ENCODE peak calls at places on chromosomes 3 and 15, in four cellular contexts. One of them, this sample, is unnamed.

GRCh38 chr3:861721-862120 is 231.1 kb upstream of the CNTN6 start:
- DNase-seq in IMR-90: no peak
- DNase-seq in H9: no peak
- DNase-seq in H1: no peak
- DNase-seq in this sample: no peak

GRCh38 chr15:55766676-55767075 is 23.7 kb upstream of the PRTG start:
- DNase-seq in IMR-90: no peak
- DNase-seq in H9: no peak
- DNase-seq in H1: no peak
- DNase-seq in this sample: no peak

GRCh38 chr15:40106203-40107161 is 2.2 kb downstream of the BMF start:
- DNase-seq in IMR-90: peak; percentile 49
- DNase-seq in H9: peak; percentile 91
- DNase-seq in H1: peak; percentile 83
- DNase-seq in this sample: peak; percentile 98

GRCh38 chr15:47066386-47066785 is 650.9 kb upstream of the SEMA6D start:
- DNase-seq in IMR-90: no peak
- DNase-seq in H9: no peak
- DNase-seq in H1: no peak
- DNase-seq in this sample: peak; percentile 21

GRCh38 chr3:187783098-187783497 is 37.8 kb upstream of the BCL6 start:
- DNase-seq in IMR-90: peak; percentile 97
- DNase-seq in H9: no peak
- DNase-seq in H1: no peak
- DNase-seq in this sample: no peak

GRCh38 chr3:69091389-69092029 is 6.8 kb downstream of the ARL6IP5 start:
- DNase-seq in IMR-90: no peak
- DNase-seq in H9: no peak
- DNase-seq in H1: no peak
- DNase-seq in this sample: no peak

GRCh38 chr15:64515825-64516224 is 55.4 kb downstream of the ZNF609 start:
- DNase-seq in IMR-90: no peak
- DNase-seq in H9: no peak
- DNase-seq in H1: no peak
- DNase-seq in this sample: no peak

GRCh38 chr15:25176616-25176923 is 221.8 kb downstream of the SNRPN start:
- DNase-seq in IMR-90: no peak
- DNase-seq in H9: peak; percentile 9
- DNase-seq in H1: no peak
- DNase-seq in this sample: no peak

GRCh38 chr15:41797194-41797593 is 22.9 kb downstream of the MAPKBP1 start:
- DNase-seq in IMR-90: no peak
- DNase-seq in H9: no peak
- DNase-seq in H1: no peak
- DNase-seq in this sample: no peak

GRCh38 chr15:88797648-88798339 is 5.4 kb upstream of the ACAN start:
- DNase-seq in IMR-90: no peak
- DNase-seq in H9: no peak
- DNase-seq in H1: no peak
- DNase-seq in this sample: no peak

GRCh38 chr3:187368251-187368733 is at the start of gene RTP4:
- DNase-seq in IMR-90: peak; percentile 10
- DNase-seq in H9: no peak
- DNase-seq in H1: no peak
- DNase-seq in this sample: no peak

GRCh38 chr3:188283347-188283746 is 129.4 kb downstream of the LPP start:
- DNase-seq in IMR-90: peak; percentile 50
- DNase-seq in H9: no peak
- DNase-seq in H1: no peak
- DNase-seq in this sample: no peak

GRCh38 chr15:78638658-78639314 is 2.2 kb downstream of the CHRNB4 start:
- DNase-seq in IMR-90: peak; percentile 19
- DNase-seq in H9: peak; percentile 82
- DNase-seq in H1: peak; percentile 92
- DNase-seq in this sample: peak; percentile 84

GRCh38 chr15:69324031-69324430 is 25.3 kb downstream of the PAQR5 start:
- DNase-seq in IMR-90: no peak
- DNase-seq in H9: no peak
- DNase-seq in H1: no peak
- DNase-seq in this sample: no peak

GRCh38 chr15:33242669-33243191 is 48.2 kb upstream of the FMN1 start:
- DNase-seq in IMR-90: no peak
- DNase-seq in H9: no peak
- DNase-seq in H1: no peak
- DNase-seq in this sample: peak; percentile 90

GRCh38 chr15:90029024-90029423 is 27.9 kb downstream of the ZNF710 start:
- DNase-seq in IMR-90: no peak
- DNase-seq in H9: no peak
- DNase-seq in H1: no peak
- DNase-seq in this sample: no peak

GRCh38 chr3:188272481-188273372 is 118.8 kb downstream of the LPP start:
- DNase-seq in IMR-90: peak; percentile 94
- DNase-seq in H9: no peak
- DNase-seq in H1: no peak
- DNase-seq in this sample: no peak

GRCh38 chr3:182596673-182597410 is 196.5 kb upstream of the ATP11B start:
- DNase-seq in IMR-90: no peak
- DNase-seq in H9: no peak
- DNase-seq in H1: no peak
- DNase-seq in this sample: no peak

GRCh38 chr3:10933021-10933420 is 59.5 kb upstream of the SLC6A1 start:
- DNase-seq in IMR-90: no peak
- DNase-seq in H9: no peak
- DNase-seq in H1: no peak
- DNase-seq in this sample: no peak

GRCh38 chr15:47961401-47962090 is 159.2 kb upstream of the SLC24A5 start:
- DNase-seq in IMR-90: no peak
- DNase-seq in H9: no peak
- DNase-seq in H1: no peak
- DNase-seq in this sample: no peak

GRCh38 chr3:102905826-102906225 is 471.0 kb downstream of the ZPLD1 start:
- DNase-seq in IMR-90: no peak
- DNase-seq in H9: no peak
- DNase-seq in H1: no peak
- DNase-seq in this sample: no peak

DNA sequence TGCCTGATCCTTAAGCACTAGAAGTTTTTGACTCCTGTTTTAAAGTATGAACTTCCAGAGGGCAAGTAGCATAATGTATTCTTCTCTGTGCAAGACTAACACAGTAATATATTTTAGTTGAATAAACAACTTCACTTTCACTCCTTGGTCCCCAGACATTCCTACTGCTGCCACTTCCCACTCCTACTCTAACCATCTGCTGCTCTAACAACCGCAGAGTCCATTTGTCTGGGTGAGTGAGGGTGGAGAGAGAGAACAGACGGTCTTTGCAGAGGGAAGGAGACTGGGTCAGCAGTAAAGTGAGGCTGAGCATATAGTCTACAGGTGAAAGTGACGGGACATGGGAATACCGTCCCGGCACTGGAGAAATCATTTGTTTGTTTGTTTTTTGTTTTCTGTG is 301.0 kb upstream of the SLCO3A1 start:
- DNase-seq in IMR-90: no peak
- DNase-seq in H9: no peak
- DNase-seq in H1: no peak
- DNase-seq in this sample: no peak
- H3K56ac ChIP-seq in IMR-90: no peak overlapping the region
- H3K56ac ChIP-seq in H9: no peak overlapping the region
- H3K56ac ChIP-seq in H1: no peak overlapping the region
- H3K56ac ChIP-seq in this sample: no peak overlapping the region

GRCh38 chr15:87387681-87388240 is 868.8 kb downstream of the NTRK3 start:
- DNase-seq in IMR-90: no peak
- DNase-seq in H9: no peak
- DNase-seq in H1: no peak
- DNase-seq in this sample: peak; percentile 15
- H3K56ac ChIP-seq in IMR-90: no peak overlapping the region
- H3K56ac ChIP-seq in H9: no peak overlapping the region
- H3K56ac ChIP-seq in H1: no peak overlapping the region
- H3K56ac ChIP-seq in this sample: no peak overlapping the region

DNA sequence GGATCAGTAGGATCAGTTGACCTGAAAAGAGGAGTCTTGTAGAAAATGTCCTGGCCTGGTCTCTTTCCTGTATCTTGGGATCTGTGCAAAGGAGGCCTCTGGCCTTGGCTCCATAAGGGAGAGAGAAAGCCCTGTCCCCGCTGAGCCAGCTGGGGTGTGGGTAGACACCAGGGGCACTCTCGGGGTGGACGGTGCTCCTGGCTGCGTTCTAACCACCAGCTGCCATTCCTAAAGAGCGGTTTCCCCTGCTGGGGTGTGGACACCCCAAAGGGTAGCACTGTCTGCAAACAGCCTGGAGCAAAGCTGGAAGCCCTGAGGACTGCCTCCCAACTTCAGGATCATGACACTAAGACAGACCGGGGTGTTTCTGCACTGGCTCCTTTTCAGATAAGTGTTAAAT is 23.5 kb downstream of the SYNM start:
- DNase-seq in IMR-90: no peak
- DNase-seq in H9: no peak
- DNase-seq in H1: no peak
- DNase-seq in this sample: no peak
- H3K56ac ChIP-seq in IMR-90: no peak overlapping the region
- H3K56ac ChIP-seq in H9: no peak overlapping the region
- H3K56ac ChIP-seq in H1: no peak overlapping the region
- H3K56ac ChIP-seq in this sample: no peak overlapping the region

GRCh38 chr3:186105543-186105942 is 3.3 kb downstream of the ETV5 start:
- DNase-seq in IMR-90: no peak
- DNase-seq in H9: no peak
- DNase-seq in H1: no peak
- DNase-seq in this sample: no peak

GRCh38 chr3:186107148-186108105 is 1.5 kb downstream of the ETV5 start:
- DNase-seq in IMR-90: peak; percentile 68
- DNase-seq in H9: peak; percentile 81
- DNase-seq in H1: peak; percentile 69
- DNase-seq in this sample: peak; percentile 82

GRCh38 chr3:186098740-186099139 is 10.1 kb downstream of the ETV5 start:
- DNase-seq in IMR-90: no peak
- DNase-seq in H9: no peak
- DNase-seq in H1: no peak
- DNase-seq in this sample: no peak

GRCh38 chr3:186099178-186099577 is 9.7 kb downstream of the ETV5 start:
- DNase-seq in IMR-90: peak; percentile 82
- DNase-seq in H9: no peak
- DNase-seq in H1: no peak
- DNase-seq in this sample: no peak

GRCh38 chr3:186102687-186103086 is 6.2 kb downstream of the ETV5 start:
- DNase-seq in IMR-90: peak; percentile 22
- DNase-seq in H9: no peak
- DNase-seq in H1: no peak
- DNase-seq in this sample: no peak
- H3K56ac ChIP-seq in IMR-90: no peak overlapping the region
- H3K56ac ChIP-seq in H9: no peak overlapping the region
- H3K56ac ChIP-seq in H1: no peak overlapping the region
- H3K56ac ChIP-seq in this sample: no peak overlapping the region

DNA sequence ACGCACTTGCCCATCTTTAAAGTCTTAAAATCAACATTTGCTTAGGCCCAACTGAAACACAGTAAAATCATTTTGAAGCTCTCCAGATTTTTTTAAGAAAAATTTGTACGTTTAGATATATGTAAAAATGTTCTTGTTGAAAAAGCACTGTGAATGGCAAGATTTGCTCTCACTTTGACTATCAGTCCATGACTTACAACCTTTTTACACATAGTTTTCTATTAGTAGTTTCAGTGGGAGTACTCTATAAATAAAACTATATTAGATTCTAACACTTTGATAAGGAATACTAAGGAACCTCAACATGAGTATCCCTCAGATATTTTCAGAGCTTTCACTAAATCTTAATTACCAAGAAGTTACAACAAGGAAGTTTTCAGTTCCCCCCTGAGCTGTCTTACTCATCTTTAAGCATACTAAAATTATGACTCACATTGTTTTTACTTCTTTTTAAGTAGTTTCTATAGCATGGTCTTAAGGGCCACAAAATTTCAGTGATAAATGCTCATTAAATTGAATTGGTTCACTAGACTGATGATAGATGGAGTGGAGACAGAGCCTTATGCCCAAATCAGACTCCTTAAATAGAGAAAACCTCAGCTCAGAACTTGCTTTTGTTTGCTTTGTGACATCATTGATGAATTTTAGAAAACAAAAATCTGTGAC is 31.6 kb upstream of the RAP2B start:
- DNase-seq in IMR-90: peak; percentile 82
- DNase-seq in H9: no peak
- DNase-seq in H1: no peak
- DNase-seq in this sample: peak; percentile 5
- H3K56ac ChIP-seq in IMR-90: peak overlapping the region; percentile 4
- H3K56ac ChIP-seq in H9: no peak overlapping the region
- H3K56ac ChIP-seq in H1: no peak overlapping the region
- H3K56ac ChIP-seq in this sample: no peak overlapping the region

GRCh38 chr15:59689626-59690236 is 611 bp upstream of the BNIP2 start:
- DNase-seq in IMR-90: peak; percentile 47
- DNase-seq in H9: peak; percentile 78
- DNase-seq in H1: peak; percentile 63
- DNase-seq in this sample: peak; percentile 76

GRCh38 chr15:59688383-59688887 is 685 bp downstream of the BNIP2 start:
- DNase-seq in IMR-90: peak; percentile 77
- DNase-seq in H9: no peak
- DNase-seq in H1: no peak
- DNase-seq in this sample: no peak

GRCh38 chr15:59687831-59688230 is 1.3 kb downstream of the BNIP2 start:
- DNase-seq in IMR-90: peak; percentile 44
- DNase-seq in H9: no peak
- DNase-seq in H1: no peak
- DNase-seq in this sample: no peak

GRCh38 chr15:59691194-59691805 is 2.2 kb upstream of the BNIP2 start:
- DNase-seq in IMR-90: peak; percentile 58
- DNase-seq in H9: no peak
- DNase-seq in H1: no peak
- DNase-seq in this sample: peak; percentile 23

DNA sequence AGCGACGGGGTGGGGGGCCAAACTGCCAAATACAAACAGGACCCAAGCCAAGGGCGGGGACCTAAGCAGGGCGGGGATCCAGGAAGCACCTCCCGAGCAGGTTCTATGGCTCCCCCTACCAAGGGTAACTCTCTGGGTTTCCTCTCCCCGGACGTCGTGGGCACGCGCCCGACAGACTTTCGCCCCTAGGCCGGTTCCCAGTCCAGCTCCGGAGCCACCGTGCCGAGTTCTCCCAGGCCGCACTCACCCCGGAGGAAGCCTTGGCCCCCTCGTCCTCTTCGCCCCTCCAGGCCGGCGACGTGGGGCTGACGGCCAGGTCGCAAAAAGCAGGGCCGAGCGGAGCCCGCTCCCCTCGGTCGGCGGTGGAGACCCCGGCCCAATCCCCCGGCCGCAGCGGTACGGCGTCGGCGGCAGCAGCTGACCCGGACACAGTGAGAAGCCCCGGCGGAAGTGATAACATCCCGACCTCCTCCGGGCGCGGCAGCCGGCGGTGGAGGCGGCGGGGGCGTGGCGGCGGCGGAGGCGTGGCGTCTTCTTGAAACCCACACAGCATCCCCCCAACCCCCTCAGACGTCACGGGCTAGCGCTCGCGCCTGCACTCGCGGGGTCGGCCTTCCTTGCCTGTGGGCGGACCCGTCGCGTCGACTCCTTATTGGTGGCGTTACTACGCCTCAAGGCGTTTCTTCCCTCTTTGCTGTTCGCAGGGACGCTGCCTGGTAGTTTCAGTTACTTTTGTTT is at the start of gene BNIP2:
- DNase-seq in IMR-90: peak; percentile 98
- DNase-seq in H9: peak; percentile 99
- DNase-seq in H1: peak; percentile 98
- DNase-seq in this sample: peak; percentile 99
- H3K56ac ChIP-seq in IMR-90: peak within 1 kb of the TSS; percentile 77
- H3K56ac ChIP-seq in H9: no peak within 1 kb of the TSS
- H3K56ac ChIP-seq in H1: peak within 1 kb of the TSS; percentile 95
- H3K56ac ChIP-seq in this sample: peak within 1 kb of the TSS; percentile 93